ENCODE peak calls at places on chromosomes 1 and 21, in four cellular contexts. U is Peyer's patch, I is neural progenitor cell, W is thoracic aorta. N is an unnamed sample.

GRCh38 chr1:218705911-218706893 is 361.1 kb downstream of the TGFB2 start:
- DNase-seq in U (no peak), W (no peak), I (no peak), N (no peak)

GRCh38 chr1:225881081-225882007 is 836 bp downstream of the TMEM63A start:
- DNase-seq in I (peak; percentile 48), W (no peak), U (peak; percentile 83), N (no peak)

GRCh38 chr21:37032877-37033471 is 26.5 kb downstream of the RIPPLY3 start:
- DNase-seq in U (peak; percentile 57), W (no peak), I (no peak), N (no peak)

GRCh38 chr1:8430476-8430875 is 112.6 kb downstream of the SLC45A1 start:
- DNase-seq in I (no peak), W (no peak), U (peak; percentile 53), N (no peak)

GRCh38 chr1:1775364-1776226 is 2.7 kb downstream of the NADK start:
- DNase-seq in W (no peak), U (no peak), I (peak; percentile 52), N (no peak)

GRCh38 chr1:97826820-97827219 is 94.0 kb downstream of the DPYD start:
- DNase-seq in U (no peak), W (no peak), I (no peak), N (no peak)

GRCh38 chr21:45299864-45300785 is 12.4 kb upstream of the POFUT2 start:
- DNase-seq in I (no peak), W (no peak), U (peak; percentile 44), N (no peak)

GRCh38 chr1:167661527-167662436 is 31.8 kb downstream of the RCSD1 start:
- DNase-seq in U (no peak), W (no peak), I (no peak), N (no peak)

GRCh38 chr1:79079770-79080169 is 73.2 kb upstream of the ADGRL4 start:
- DNase-seq in W (no peak), I (no peak), U (no peak), N (peak; percentile 68)

GRCh38 chr1:172040466-172040865 is 199.2 kb downstream of the DNM3 start:
- DNase-seq in I (no peak), W (no peak), U (no peak), N (no peak)

DNA sequence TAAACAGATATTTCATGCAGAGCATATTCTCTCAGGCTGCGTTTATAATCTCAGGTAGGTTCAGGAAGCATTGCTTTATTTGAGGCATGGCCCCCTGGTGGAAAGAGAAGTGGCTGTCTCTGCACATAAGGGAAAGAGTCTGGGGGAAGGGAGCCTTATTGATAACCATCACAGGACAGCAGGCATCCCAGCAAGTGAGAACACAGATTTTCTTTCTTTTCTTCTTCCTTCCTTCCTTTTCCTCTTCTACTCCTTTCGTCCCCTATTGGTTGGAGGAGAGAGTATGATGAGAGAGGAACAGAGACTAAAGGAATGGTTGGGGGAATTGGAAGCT is 21.9 kb downstream of the TSNAX start:
- DNase-seq in U (no peak), W (no peak), I (peak; percentile 39), N (peak; percentile 27)
- TF ChIP-seq CTCF in U (peak; percentile 51), W (no peak), I (peak; percentile 55), N (peak; percentile 67)

GRCh38 chr1:214378492-214378891 is 97.5 kb downstream of the SMYD2 start:
- DNase-seq in I (no peak), U (no peak), W (no peak), N (no peak)

GRCh38 chr1:214380418-214380817 is 99.5 kb downstream of the SMYD2 start:
- DNase-seq in W (no peak), I (no peak), U (no peak), N (no peak)

GRCh38 chr1:214377485-214377884 is 96.5 kb downstream of the SMYD2 start:
- DNase-seq in U (no peak), I (no peak), W (no peak), N (no peak)

GRCh38 chr1:214379254-214379970 is 98.5 kb downstream of the SMYD2 start:
- DNase-seq in I (no peak), W (no peak), U (no peak), N (no peak)

DNA sequence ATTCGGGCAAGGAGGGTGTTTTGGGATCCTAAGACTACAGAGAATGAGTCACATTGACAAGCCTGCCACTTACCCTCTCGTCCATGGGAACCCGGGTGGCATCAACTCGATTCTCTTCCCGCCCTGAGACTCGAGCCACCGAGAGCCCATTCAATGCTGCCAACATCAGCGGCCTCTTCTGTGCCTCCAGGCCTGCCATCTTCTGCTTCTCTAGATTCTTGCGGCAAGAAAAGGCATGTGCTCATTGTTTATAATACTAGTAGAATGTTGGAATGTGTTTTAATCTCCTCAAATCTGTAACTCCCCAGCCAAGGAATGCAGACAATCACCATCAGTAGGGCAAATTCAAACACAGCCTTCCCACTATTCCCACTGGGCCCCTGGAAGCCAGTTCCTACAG is 96.9 kb downstream of the SMYD2 start:
- DNase-seq in U (no peak), W (no peak), I (no peak), N (no peak)
- H3K4me3 ChIP-seq in U (no peak overlapping the region), W (no peak overlapping the region), I (no peak overlapping the region), N (no peak overlapping the region)

GRCh38 chr1:189405419-189405818 is 1072.2 kb downstream of the BRINP3 start:
- DNase-seq in W (no peak), U (no peak), I (peak; percentile 5), N (no peak)
- H3K36me3 ChIP-seq in W (no peaks in the 10 kb centered on the region), U (no peaks in the 10 kb centered on the region), I (no peaks in the 10 kb centered on the region), N (no peaks in the 10 kb centered on the region)

GRCh38 chr1:48547521-48547920 is 75.5 kb upstream of the SPATA6 start:
- DNase-seq in I (no peak), U (no peak), W (no peak), N (no peak)

GRCh38 chr1:48556161-48556850 is 84.3 kb upstream of the SPATA6 start:
- DNase-seq in U (no peak), I (no peak), W (no peak), N (no peak)

GRCh38 chr1:48552903-48553626 is 81.1 kb upstream of the SPATA6 start:
- DNase-seq in W (no peak), U (no peak), I (no peak), N (peak; percentile 16)

GRCh38 chr1:48555271-48555670 is 83.3 kb upstream of the SPATA6 start:
- DNase-seq in U (no peak), W (no peak), I (no peak), N (no peak)

DNA sequence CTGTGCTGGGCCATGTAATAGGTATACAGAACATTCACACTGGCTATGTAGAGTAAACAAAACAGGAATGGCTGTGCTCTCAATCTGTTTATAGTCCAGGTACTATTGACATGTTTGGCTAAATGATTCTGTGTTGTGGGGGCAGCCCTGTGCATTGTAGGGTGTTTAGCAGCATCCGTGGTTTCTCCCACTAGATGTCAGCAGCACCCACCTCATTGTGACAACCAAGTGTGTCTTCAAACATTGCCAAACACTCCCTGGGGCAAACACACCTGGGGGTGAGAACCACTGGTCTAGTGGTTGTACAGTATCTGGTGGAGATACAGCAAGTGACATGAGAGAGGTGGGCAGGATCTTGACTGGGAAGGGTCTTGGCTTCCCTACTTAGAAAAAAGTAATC is 80.4 kb upstream of the SPATA6 start:
- DNase-seq in I (peak; percentile 36), W (no peak), U (no peak), N (peak; percentile 59)
- TF ChIP-seq CTCF in I (peak; percentile 49), W (no peak), U (no peak), N (peak; percentile 71)

DNA sequence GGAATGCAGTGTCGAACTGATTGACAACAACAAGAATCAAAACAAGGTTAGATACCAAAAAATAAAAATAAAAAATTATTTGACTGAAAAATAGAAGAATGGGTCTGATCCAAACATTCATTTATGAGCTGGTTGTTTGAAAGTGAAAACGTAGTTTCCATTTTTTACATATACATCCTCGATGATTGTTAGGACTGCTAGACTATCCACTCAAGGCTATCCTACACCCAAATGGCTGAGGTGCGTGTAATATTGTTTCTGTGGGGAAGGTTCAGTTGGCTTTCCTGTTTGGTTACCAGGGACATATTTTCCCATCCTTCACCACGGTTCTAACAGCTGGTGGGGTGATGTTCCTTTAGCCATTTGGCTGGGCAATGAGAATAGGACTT is 66.2 kb downstream of the MAP3K7CL start:
- DNase-seq in U (no peak), W (no peak), I (no peak), N (no peak)
- H3K4me3 ChIP-seq in U (no peak overlapping the region), W (peak overlapping the region; percentile 59), I (no peak overlapping the region), N (no peak overlapping the region)

DNA sequence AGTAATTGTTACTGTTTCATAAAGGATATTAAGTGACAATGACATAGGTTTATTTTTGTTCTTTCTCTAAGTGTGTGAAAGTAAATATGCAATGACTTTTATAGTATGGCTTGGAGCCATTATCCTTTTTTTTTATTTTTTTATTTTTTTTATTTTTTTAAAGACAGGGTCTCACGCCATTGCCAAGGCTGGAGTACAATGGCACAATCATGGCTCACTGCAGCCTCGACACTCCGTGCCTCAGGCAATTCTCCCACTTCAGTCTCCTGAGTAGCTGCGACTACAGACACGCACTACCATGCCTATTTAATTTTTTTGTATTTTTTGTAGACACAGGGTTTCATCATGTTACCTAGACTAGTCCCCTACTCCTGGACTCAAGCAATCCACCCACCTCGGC is 7.0 kb downstream of the TRIM33 start:
- DNase-seq in U (no peak), W (no peak), I (no peak), N (no peak)
- H3K36me3 ChIP-seq in U (no peaks in the 10 kb centered on the region), W (no peaks in the 10 kb centered on the region), I (peaks cover 9% of the 10 kb centered on the region), N (peaks cover 41% of the 10 kb centered on the region)

DNA sequence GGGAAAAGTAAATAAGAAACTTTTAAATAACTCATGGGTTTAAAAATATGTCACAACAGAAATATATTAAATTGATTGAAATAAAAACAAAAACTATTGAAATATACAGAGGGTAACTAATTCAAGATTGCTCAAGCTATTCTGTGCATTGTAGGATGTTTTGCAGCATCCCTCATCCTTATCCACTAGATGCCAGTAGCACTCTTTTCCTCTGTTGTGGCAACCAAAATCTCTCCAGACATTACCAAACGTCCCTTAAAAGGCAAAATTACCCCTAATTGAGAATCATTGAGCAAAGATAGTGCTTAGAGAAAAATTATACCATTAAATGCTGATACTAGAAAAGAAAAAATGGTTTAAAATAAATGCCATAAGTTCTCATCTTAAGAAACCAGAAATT is 682.6 kb downstream of the RWDD3 start:
- DNase-seq in I (peak; percentile 40), U (no peak), W (no peak), N (no peak)
- TF ChIP-seq CTCF in I (peak; percentile 64), U (no peak), W (no peak), N (peak; percentile 55)

DNA sequence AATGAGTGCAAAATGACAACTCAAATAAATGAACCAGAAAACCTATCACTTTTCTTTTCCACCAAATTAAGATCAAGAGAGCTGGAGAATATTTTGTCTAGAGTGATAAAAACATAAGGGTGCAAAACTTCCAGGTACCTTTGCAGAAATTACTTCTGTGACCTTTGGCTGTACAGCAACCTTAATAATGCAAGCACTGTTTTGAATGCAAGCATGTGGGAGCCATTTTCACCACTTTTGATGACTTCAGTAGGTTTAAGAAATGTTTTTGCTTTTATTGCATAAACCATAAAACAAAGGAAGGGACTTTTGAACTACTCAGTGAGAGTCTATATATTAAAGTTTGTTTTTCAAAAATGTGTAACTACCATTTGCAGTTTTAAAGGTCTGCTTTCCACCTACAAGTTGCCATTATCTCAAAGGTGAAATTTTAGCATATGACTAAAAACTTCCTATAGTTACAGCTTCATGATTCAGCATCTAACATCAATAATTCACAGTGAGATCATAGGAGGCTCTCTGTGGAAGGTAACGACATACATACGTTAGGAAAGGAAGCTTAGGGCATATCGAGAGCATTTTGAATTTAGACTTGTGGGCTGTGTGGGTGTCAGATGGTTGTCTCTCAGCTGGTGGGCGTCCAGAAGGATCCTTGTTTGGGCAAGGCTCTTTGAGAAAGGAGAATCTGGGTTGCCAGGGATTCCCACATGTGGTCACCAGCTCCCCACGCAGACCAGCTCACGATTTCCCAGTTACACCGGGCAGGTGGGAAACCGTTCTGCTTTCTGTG is 1.1 kb upstream of the GADD45A start:
- DNase-seq in W (no peak), I (no peak), U (no peak), N (no peak)
- H3K4me3 ChIP-seq in W (peak overlapping the region; percentile 97), I (no peak overlapping the region), U (peak overlapping the region; percentile 82), N (peak overlapping the region; percentile 39)